ENCODE peak calls at places on chromosomes 11 and 22, in eight cellular contexts. One of them, this sample, is unnamed. For H3K36me3, the result is how much of the 10 kb centered on the place peaks cover.

GRCh38 chr11:131595812-131596211 is 225.4 kb downstream of the NTM start:
- DNase-seq in brain microvascular endothelial cell: no peak
- DNase-seq in endothelial cell of umbilical vein: no peak
- DNase-seq in heart right ventricle: no peak
- DNase-seq in upper lobe of right lung: no peak
- DNase-seq in neural progenitor cell: no peak
- DNase-seq in lower lobe of right lung: no peak
- DNase-seq in sigmoid colon: no peak
- DNase-seq in this sample: no peak

GRCh38 chr22:47659467-47660302 is 897.2 kb downstream of the TBC1D22A start:
- DNase-seq in heart right ventricle: no peak
- DNase-seq in neural progenitor cell: peak
- DNase-seq in upper lobe of right lung: no peak
- DNase-seq in brain microvascular endothelial cell: no peak
- DNase-seq in endothelial cell of umbilical vein: no peak
- DNase-seq in lower lobe of right lung: no peak
- DNase-seq in sigmoid colon: no peak
- DNase-seq in this sample: no peak

GRCh38 chr11:102603091-102603490 is 22.0 kb downstream of the MMP20 start:
- DNase-seq in endothelial cell of umbilical vein: no peak
- DNase-seq in upper lobe of right lung: no peak
- DNase-seq in neural progenitor cell: peak
- DNase-seq in brain microvascular endothelial cell: peak
- DNase-seq in sigmoid colon: no peak
- DNase-seq in heart right ventricle: no peak
- DNase-seq in lower lobe of right lung: no peak
- DNase-seq in this sample: no peak

GRCh38 chr22:28474248-28474647 is 205.4 kb downstream of the TTC28 start:
- DNase-seq in upper lobe of right lung: no peak
- DNase-seq in brain microvascular endothelial cell: no peak
- DNase-seq in sigmoid colon: no peak
- DNase-seq in lower lobe of right lung: no peak
- DNase-seq in neural progenitor cell: no peak
- DNase-seq in heart right ventricle: no peak
- DNase-seq in endothelial cell of umbilical vein: no peak
- DNase-seq in this sample: no peak

GRCh38 chr22:24455039-24455438 is 27.6 kb downstream of the ADORA2A start:
- DNase-seq in sigmoid colon: no peak
- DNase-seq in lower lobe of right lung: no peak
- DNase-seq in heart right ventricle: no peak
- DNase-seq in brain microvascular endothelial cell: no peak
- DNase-seq in neural progenitor cell: no peak
- DNase-seq in upper lobe of right lung: no peak
- DNase-seq in endothelial cell of umbilical vein: no peak
- DNase-seq in this sample: no peak

GRCh38 chr11:1195690-1196515 is 27.0 kb upstream of the MUC5B start:
- DNase-seq in heart right ventricle: peak
- DNase-seq in brain microvascular endothelial cell: no peak
- DNase-seq in sigmoid colon: peak
- DNase-seq in lower lobe of right lung: peak
- DNase-seq in endothelial cell of umbilical vein: no peak
- DNase-seq in upper lobe of right lung: peak
- DNase-seq in neural progenitor cell: no peak
- DNase-seq in this sample: peak

GRCh38 chr22:17890892-17891291 is 116.6 kb upstream of the BID start:
- DNase-seq in heart right ventricle: no peak
- DNase-seq in sigmoid colon: no peak
- DNase-seq in endothelial cell of umbilical vein: no peak
- DNase-seq in brain microvascular endothelial cell: no peak
- DNase-seq in lower lobe of right lung: no peak
- DNase-seq in upper lobe of right lung: no peak
- DNase-seq in neural progenitor cell: no peak
- DNase-seq in this sample: no peak

GRCh38 chr11:134040386-134041297 is 28.2 kb upstream of the JAM3 start:
- DNase-seq in sigmoid colon: peak
- DNase-seq in endothelial cell of umbilical vein: no peak
- DNase-seq in neural progenitor cell: no peak
- DNase-seq in heart right ventricle: no peak
- DNase-seq in lower lobe of right lung: no peak
- DNase-seq in upper lobe of right lung: peak
- DNase-seq in brain microvascular endothelial cell: peak
- DNase-seq in this sample: no peak

GRCh38 chr22:40055143-40055926 is 60.6 kb downstream of the FAM83F start:
- DNase-seq in upper lobe of right lung: no peak
- DNase-seq in endothelial cell of umbilical vein: peak
- DNase-seq in brain microvascular endothelial cell: no peak
- DNase-seq in lower lobe of right lung: no peak
- DNase-seq in neural progenitor cell: no peak
- DNase-seq in sigmoid colon: no peak
- DNase-seq in heart right ventricle: no peak
- DNase-seq in this sample: peak

GRCh38 chr11:66559862-66560676 is 8.3 kb downstream of the CTSF start:
- DNase-seq in upper lobe of right lung: no peak
- DNase-seq in brain microvascular endothelial cell: no peak
- DNase-seq in heart right ventricle: no peak
- DNase-seq in sigmoid colon: no peak
- DNase-seq in neural progenitor cell: no peak
- DNase-seq in endothelial cell of umbilical vein: no peak
- DNase-seq in lower lobe of right lung: no peak
- DNase-seq in this sample: no peak

GRCh38 chr11:73623651-73624050 is 22.7 kb upstream of the PLEKHB1 start:
- DNase-seq in heart right ventricle: no peak
- DNase-seq in lower lobe of right lung: no peak
- DNase-seq in upper lobe of right lung: no peak
- DNase-seq in brain microvascular endothelial cell: no peak
- DNase-seq in neural progenitor cell: no peak
- DNase-seq in sigmoid colon: no peak
- DNase-seq in endothelial cell of umbilical vein: no peak
- DNase-seq in this sample: no peak

GRCh38 chr11:130775306-130776043 is 140.8 kb downstream of the SNX19 start:
- DNase-seq in heart right ventricle: no peak
- DNase-seq in sigmoid colon: no peak
- DNase-seq in brain microvascular endothelial cell: peak
- DNase-seq in neural progenitor cell: no peak
- DNase-seq in upper lobe of right lung: no peak
- DNase-seq in endothelial cell of umbilical vein: no peak
- DNase-seq in lower lobe of right lung: no peak
- DNase-seq in this sample: no peak

GRCh38 chr22:22508274-22509176 is at the start of gene ZNF280B:
- DNase-seq in endothelial cell of umbilical vein: peak
- DNase-seq in lower lobe of right lung: peak
- DNase-seq in brain microvascular endothelial cell: peak
- DNase-seq in upper lobe of right lung: peak
- DNase-seq in sigmoid colon: peak
- DNase-seq in heart right ventricle: peak
- DNase-seq in neural progenitor cell: peak
- DNase-seq in this sample: peak

GRCh38 chr11:68946416-68947090 is 34.2 kb downstream of the MRGPRD start:
- DNase-seq in heart right ventricle: no peak
- DNase-seq in sigmoid colon: peak
- DNase-seq in endothelial cell of umbilical vein: peak
- DNase-seq in lower lobe of right lung: no peak
- DNase-seq in neural progenitor cell: no peak
- DNase-seq in upper lobe of right lung: no peak
- DNase-seq in brain microvascular endothelial cell: peak
- DNase-seq in this sample: no peak

GRCh38 chr22:33923033-33923432 is 2.8 kb upstream of the LARGE1 start:
- DNase-seq in sigmoid colon: no peak
- DNase-seq in heart right ventricle: no peak
- DNase-seq in endothelial cell of umbilical vein: no peak
- DNase-seq in brain microvascular endothelial cell: no peak
- DNase-seq in neural progenitor cell: no peak
- DNase-seq in lower lobe of right lung: no peak
- DNase-seq in upper lobe of right lung: no peak
- DNase-seq in this sample: no peak

GRCh38 chr11:63609536-63609935 is 4.7 kb downstream of the PLAAT3 start:
- DNase-seq in lower lobe of right lung: no peak
- DNase-seq in brain microvascular endothelial cell: no peak
- DNase-seq in endothelial cell of umbilical vein: no peak
- DNase-seq in heart right ventricle: peak
- DNase-seq in sigmoid colon: peak
- DNase-seq in neural progenitor cell: no peak
- DNase-seq in upper lobe of right lung: no peak
- DNase-seq in this sample: no peak
- H3K36me3 ChIP-seq in lower lobe of right lung: under half
- H3K36me3 ChIP-seq in brain microvascular endothelial cell: under half
- H3K36me3 ChIP-seq in endothelial cell of umbilical vein: under half
- H3K36me3 ChIP-seq in heart right ventricle: under half
- H3K36me3 ChIP-seq in sigmoid colon: under half
- H3K36me3 ChIP-seq in neural progenitor cell: under half
- H3K36me3 ChIP-seq in upper lobe of right lung: under half
- H3K36me3 ChIP-seq in this sample: under half

GRCh38 chr11:123020968-123021367 is 39.3 kb upstream of the BSX start:
- DNase-seq in sigmoid colon: no peak
- DNase-seq in upper lobe of right lung: peak
- DNase-seq in neural progenitor cell: peak
- DNase-seq in brain microvascular endothelial cell: peak
- DNase-seq in lower lobe of right lung: peak
- DNase-seq in endothelial cell of umbilical vein: peak
- DNase-seq in heart right ventricle: no peak
- DNase-seq in this sample: no peak
- TF ChIP-seq CTCF in sigmoid colon: no peak
- TF ChIP-seq CTCF in upper lobe of right lung: peak
- TF ChIP-seq CTCF in neural progenitor cell: peak
- TF ChIP-seq CTCF in brain microvascular endothelial cell: peak
- TF ChIP-seq CTCF in lower lobe of right lung: peak
- TF ChIP-seq CTCF in endothelial cell of umbilical vein: peak
- TF ChIP-seq CTCF in heart right ventricle: peak
- TF ChIP-seq CTCF in this sample: peak

GRCh38 chr11:124897681-124898680 is at the start of gene ROBO4:
- DNase-seq in brain microvascular endothelial cell: peak
- DNase-seq in lower lobe of right lung: no peak
- DNase-seq in endothelial cell of umbilical vein: peak
- DNase-seq in neural progenitor cell: no peak
- DNase-seq in upper lobe of right lung: no peak
- DNase-seq in heart right ventricle: peak
- DNase-seq in sigmoid colon: peak
- DNase-seq in this sample: no peak
- H3K4me3 ChIP-seq in brain microvascular endothelial cell: no peak
- H3K4me3 ChIP-seq in lower lobe of right lung: peak
- H3K4me3 ChIP-seq in endothelial cell of umbilical vein: peak
- H3K4me3 ChIP-seq in neural progenitor cell: no peak
- H3K4me3 ChIP-seq in upper lobe of right lung: peak
- H3K4me3 ChIP-seq in heart right ventricle: peak
- H3K4me3 ChIP-seq in sigmoid colon: peak
- H3K4me3 ChIP-seq in this sample: no peak

DNA sequence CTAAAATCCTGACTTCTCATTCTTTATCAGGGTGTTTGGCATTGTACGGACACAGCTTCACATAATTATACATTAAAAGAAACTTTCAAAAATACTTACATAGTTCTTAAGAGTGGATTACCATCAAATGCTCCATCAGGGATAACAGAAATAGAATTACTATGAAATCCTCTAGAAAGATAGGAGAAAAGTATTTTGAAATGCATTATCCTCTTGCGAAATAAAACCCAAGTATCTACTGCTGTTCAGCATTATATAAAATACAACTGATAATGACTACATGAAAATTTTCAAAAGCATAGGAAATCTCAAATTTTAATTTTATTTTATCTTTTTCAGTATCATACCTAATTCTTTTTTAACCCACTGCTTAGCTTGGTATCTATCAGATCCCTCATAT is 17.8 kb upstream of the CCDC34 start:
- DNase-seq in endothelial cell of umbilical vein: no peak
- DNase-seq in neural progenitor cell: no peak
- DNase-seq in lower lobe of right lung: no peak
- DNase-seq in upper lobe of right lung: no peak
- DNase-seq in brain microvascular endothelial cell: no peak
- DNase-seq in sigmoid colon: no peak
- DNase-seq in heart right ventricle: no peak
- DNase-seq in this sample: no peak
- H3K36me3 ChIP-seq in endothelial cell of umbilical vein: under half
- H3K36me3 ChIP-seq in neural progenitor cell: half or more
- H3K36me3 ChIP-seq in lower lobe of right lung: under half
- H3K36me3 ChIP-seq in upper lobe of right lung: under half
- H3K36me3 ChIP-seq in brain microvascular endothelial cell: under half
- H3K36me3 ChIP-seq in sigmoid colon: half or more
- H3K36me3 ChIP-seq in heart right ventricle: under half
- H3K36me3 ChIP-seq in this sample: under half

GRCh38 chr11:119299416-119299815 is 17.5 kb downstream of the MCAM start:
- DNase-seq in heart right ventricle: no peak
- DNase-seq in sigmoid colon: no peak
- DNase-seq in endothelial cell of umbilical vein: no peak
- DNase-seq in lower lobe of right lung: no peak
- DNase-seq in upper lobe of right lung: no peak
- DNase-seq in neural progenitor cell: no peak
- DNase-seq in brain microvascular endothelial cell: no peak
- DNase-seq in this sample: no peak

GRCh38 chr11:119298726-119299125 is 18.2 kb downstream of the MCAM start:
- DNase-seq in brain microvascular endothelial cell: no peak
- DNase-seq in upper lobe of right lung: no peak
- DNase-seq in endothelial cell of umbilical vein: no peak
- DNase-seq in lower lobe of right lung: no peak
- DNase-seq in sigmoid colon: peak
- DNase-seq in heart right ventricle: peak
- DNase-seq in neural progenitor cell: no peak
- DNase-seq in this sample: no peak

GRCh38 chr11:119297938-119298337 is 19.0 kb downstream of the MCAM start:
- DNase-seq in lower lobe of right lung: no peak
- DNase-seq in sigmoid colon: no peak
- DNase-seq in neural progenitor cell: no peak
- DNase-seq in endothelial cell of umbilical vein: no peak
- DNase-seq in brain microvascular endothelial cell: no peak
- DNase-seq in upper lobe of right lung: no peak
- DNase-seq in heart right ventricle: no peak
- DNase-seq in this sample: no peak

GRCh38 chr11:119303227-119303718 is 13.7 kb downstream of the MCAM start:
- DNase-seq in lower lobe of right lung: no peak
- DNase-seq in heart right ventricle: no peak
- DNase-seq in sigmoid colon: no peak
- DNase-seq in neural progenitor cell: no peak
- DNase-seq in endothelial cell of umbilical vein: no peak
- DNase-seq in brain microvascular endothelial cell: no peak
- DNase-seq in upper lobe of right lung: no peak
- DNase-seq in this sample: no peak

GRCh38 chr11:119300198-119300964 is 16.5 kb downstream of the MCAM start:
- DNase-seq in brain microvascular endothelial cell: no peak
- DNase-seq in neural progenitor cell: no peak
- DNase-seq in heart right ventricle: no peak
- DNase-seq in endothelial cell of umbilical vein: no peak
- DNase-seq in upper lobe of right lung: no peak
- DNase-seq in sigmoid colon: no peak
- DNase-seq in lower lobe of right lung: no peak
- DNase-seq in this sample: no peak
- TF ChIP-seq CTCF in brain microvascular endothelial cell: no peak
- TF ChIP-seq CTCF in neural progenitor cell: no peak
- TF ChIP-seq CTCF in heart right ventricle: no peak
- TF ChIP-seq CTCF in endothelial cell of umbilical vein: no peak
- TF ChIP-seq CTCF in upper lobe of right lung: no peak
- TF ChIP-seq CTCF in sigmoid colon: no peak
- TF ChIP-seq CTCF in lower lobe of right lung: no peak
- TF ChIP-seq CTCF in this sample: no peak

DNA sequence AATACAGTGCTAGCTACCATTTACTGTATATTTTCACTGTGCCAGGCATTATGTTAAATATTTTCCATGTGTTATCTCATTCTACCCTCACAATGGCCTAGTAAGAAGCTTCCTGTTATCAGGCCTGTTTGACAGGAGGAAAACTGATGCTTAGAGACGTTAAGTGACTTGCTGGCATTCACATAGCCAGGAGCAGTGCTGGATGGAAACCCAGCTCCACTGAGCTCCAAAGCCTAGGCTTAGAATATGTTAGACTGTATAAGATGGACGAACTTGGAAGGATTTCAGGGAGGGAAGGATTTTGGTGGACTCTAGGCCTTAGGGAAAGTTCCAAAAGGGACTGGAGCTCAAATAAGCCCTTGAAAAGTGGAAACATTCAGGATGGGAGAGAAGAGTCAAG is 2.1 kb downstream of the CD44 start:
- DNase-seq in brain microvascular endothelial cell: no peak
- DNase-seq in upper lobe of right lung: no peak
- DNase-seq in neural progenitor cell: no peak
- DNase-seq in sigmoid colon: no peak
- DNase-seq in endothelial cell of umbilical vein: no peak
- DNase-seq in heart right ventricle: no peak
- DNase-seq in lower lobe of right lung: no peak
- DNase-seq in this sample: no peak
- H3K4me3 ChIP-seq in brain microvascular endothelial cell: peak
- H3K4me3 ChIP-seq in upper lobe of right lung: peak
- H3K4me3 ChIP-seq in neural progenitor cell: no peak
- H3K4me3 ChIP-seq in sigmoid colon: peak
- H3K4me3 ChIP-seq in endothelial cell of umbilical vein: peak
- H3K4me3 ChIP-seq in heart right ventricle: peak
- H3K4me3 ChIP-seq in lower lobe of right lung: peak
- H3K4me3 ChIP-seq in this sample: peak

This sample was measured in GM06990.